ENCODE peak calls at places on chromosomes 11 and 22, in seven cellular contexts. One of them, this sample, is unnamed. For H3K4me1, the result is how much of the 10 kb centered on the place peaks cover.

GRCh38 chr11:114482114-114482513 is 42.8 kb downstream of the REXO2 start:
- DNase-seq in IMR-90: no peak
- DNase-seq in A549: no peak
- DNase-seq in upper lobe of left lung: no peak
- DNase-seq in suprapubic skin: no peak
- DNase-seq in spleen: no peak
- DNase-seq in GM12878: no peak
- DNase-seq in this sample: no peak

GRCh38 chr11:123062892-123063395 is 1.0 kb upstream of the HSPA8 start:
- DNase-seq in IMR-90: peak
- DNase-seq in A549: no peak
- DNase-seq in upper lobe of left lung: no peak
- DNase-seq in suprapubic skin: no peak
- DNase-seq in spleen: no peak
- DNase-seq in GM12878: no peak
- DNase-seq in this sample: no peak

GRCh38 chr11:431921-432320 is 9.9 kb downstream of the ANO9 start:
- DNase-seq in IMR-90: no peak
- DNase-seq in A549: no peak
- DNase-seq in upper lobe of left lung: no peak
- DNase-seq in suprapubic skin: no peak
- DNase-seq in spleen: no peak
- DNase-seq in GM12878: no peak
- DNase-seq in this sample: no peak

GRCh38 chr11:95453616-95454118 is 222.7 kb upstream of the SESN3 start:
- DNase-seq in IMR-90: no peak
- DNase-seq in A549: no peak
- DNase-seq in upper lobe of left lung: peak
- DNase-seq in suprapubic skin: peak
- DNase-seq in spleen: no peak
- DNase-seq in GM12878: no peak
- DNase-seq in this sample: peak

GRCh38 chr11:5522308-5522707 is 5.8 kb upstream of the UBQLNL start:
- DNase-seq in IMR-90: no peak
- DNase-seq in A549: no peak
- DNase-seq in upper lobe of left lung: no peak
- DNase-seq in suprapubic skin: no peak
- DNase-seq in spleen: no peak
- DNase-seq in GM12878: no peak
- DNase-seq in this sample: no peak

GRCh38 chr11:84384637-84385227 is 1098.6 kb upstream of the CCDC90B start:
- DNase-seq in IMR-90: peak
- DNase-seq in A549: peak
- DNase-seq in upper lobe of left lung: peak
- DNase-seq in suprapubic skin: no peak
- DNase-seq in spleen: no peak
- DNase-seq in GM12878: no peak
- DNase-seq in this sample: no peak

GRCh38 chr11:293293-293851 is 4.4 kb downstream of the PGGHG start:
- DNase-seq in IMR-90: no peak
- DNase-seq in A549: no peak
- DNase-seq in upper lobe of left lung: no peak
- DNase-seq in suprapubic skin: no peak
- DNase-seq in spleen: peak
- DNase-seq in GM12878: no peak
- DNase-seq in this sample: no peak

GRCh38 chr11:12213920-12214319 is 103.5 kb downstream of the MICAL2 start:
- DNase-seq in IMR-90: peak
- DNase-seq in A549: no peak
- DNase-seq in upper lobe of left lung: no peak
- DNase-seq in suprapubic skin: no peak
- DNase-seq in spleen: no peak
- DNase-seq in GM12878: no peak
- DNase-seq in this sample: no peak

GRCh38 chr11:84673753-84674152 is 953.4 kb downstream of the DLG2 start:
- DNase-seq in IMR-90: no peak
- DNase-seq in A549: no peak
- DNase-seq in upper lobe of left lung: no peak
- DNase-seq in suprapubic skin: no peak
- DNase-seq in spleen: no peak
- DNase-seq in GM12878: no peak
- DNase-seq in this sample: no peak

GRCh38 chr11:128766687-128767086 is 72.8 kb downstream of the FLI1 start:
- DNase-seq in IMR-90: no peak
- DNase-seq in A549: no peak
- DNase-seq in upper lobe of left lung: no peak
- DNase-seq in suprapubic skin: no peak
- DNase-seq in spleen: no peak
- DNase-seq in GM12878: no peak
- DNase-seq in this sample: no peak

GRCh38 chr11:126104420-126104819 is 41.8 kb upstream of the CDON start:
- DNase-seq in IMR-90: no peak
- DNase-seq in A549: no peak
- DNase-seq in upper lobe of left lung: no peak
- DNase-seq in suprapubic skin: no peak
- DNase-seq in spleen: peak
- DNase-seq in GM12878: no peak
- DNase-seq in this sample: no peak

GRCh38 chr11:20156280-20156875 is 3.9 kb downstream of the DBX1 start:
- DNase-seq in IMR-90: no peak
- DNase-seq in A549: no peak
- DNase-seq in upper lobe of left lung: no peak
- DNase-seq in suprapubic skin: no peak
- DNase-seq in spleen: peak
- DNase-seq in GM12878: no peak
- DNase-seq in this sample: no peak

GRCh38 chr22:29780781-29781676 is 13.9 kb downstream of the UQCR10 start:
- DNase-seq in IMR-90: peak
- DNase-seq in A549: no peak
- DNase-seq in upper lobe of left lung: no peak
- DNase-seq in suprapubic skin: no peak
- DNase-seq in spleen: no peak
- DNase-seq in GM12878: no peak
- DNase-seq in this sample: no peak

GRCh38 chr11:2180775-2181370 is 9.3 kb upstream of the TH start:
- DNase-seq in IMR-90: no peak
- DNase-seq in A549: no peak
- DNase-seq in upper lobe of left lung: no peak
- DNase-seq in suprapubic skin: no peak
- DNase-seq in spleen: no peak
- DNase-seq in GM12878: no peak
- DNase-seq in this sample: no peak

GRCh38 chr11:14537134-14537599 is 17.0 kb upstream of the PSMA1 start:
- DNase-seq in IMR-90: peak
- DNase-seq in A549: peak
- DNase-seq in upper lobe of left lung: no peak
- DNase-seq in suprapubic skin: no peak
- DNase-seq in spleen: no peak
- DNase-seq in GM12878: no peak
- DNase-seq in this sample: no peak

GRCh38 chr11:134411887-134412507 is at the start of gene B3GAT1:
- DNase-seq in IMR-90: no peak
- DNase-seq in A549: no peak
- DNase-seq in upper lobe of left lung: no peak
- DNase-seq in suprapubic skin: no peak
- DNase-seq in spleen: no peak
- DNase-seq in GM12878: no peak
- DNase-seq in this sample: no peak

GRCh38 chr22:48396091-48396784 is 1431.4 kb downstream of the BRD1 start:
- DNase-seq in IMR-90: no peak
- DNase-seq in A549: no peak
- DNase-seq in upper lobe of left lung: no peak
- DNase-seq in suprapubic skin: peak
- DNase-seq in spleen: no peak
- DNase-seq in GM12878: no peak
- DNase-seq in this sample: no peak

DNA sequence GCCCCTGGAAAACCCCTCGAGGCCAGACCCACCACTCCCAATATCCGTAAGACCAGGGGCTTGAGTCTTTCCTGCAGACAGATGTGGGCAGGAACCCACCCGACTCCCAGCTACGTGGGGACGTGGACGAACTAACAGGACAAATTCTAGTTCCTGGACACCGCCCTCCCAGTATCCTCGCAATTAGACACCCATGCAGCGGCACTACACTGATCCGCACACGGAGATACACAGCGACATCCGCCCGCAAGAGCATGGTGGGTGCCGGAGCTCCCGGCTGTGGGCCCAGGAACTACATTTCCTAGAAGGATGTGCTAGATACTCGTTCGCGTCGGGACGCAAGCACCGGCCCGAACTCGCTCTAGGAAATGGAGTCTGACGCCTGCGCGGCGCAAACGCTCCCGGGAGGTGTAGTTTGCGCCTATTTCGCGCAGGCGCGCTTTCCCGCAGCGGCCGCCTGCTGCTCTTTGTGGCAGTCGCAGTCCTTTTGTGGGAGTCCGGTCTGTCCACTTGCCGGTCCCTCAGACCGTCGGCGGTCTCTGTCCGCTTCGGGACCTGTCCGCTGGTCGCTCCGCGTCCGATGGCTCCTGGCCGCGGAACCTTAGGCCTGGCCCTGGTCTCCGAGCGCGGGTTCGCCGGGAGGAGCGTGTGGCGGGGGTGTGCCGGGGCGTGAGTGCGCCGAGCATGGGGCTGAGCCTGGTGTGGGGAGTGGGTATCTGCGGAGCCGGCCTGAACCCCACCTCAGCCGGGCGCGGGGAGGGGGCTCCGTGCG is at the start of gene ZNF74:
- DNase-seq in IMR-90: peak
- DNase-seq in A549: peak
- DNase-seq in upper lobe of left lung: peak
- DNase-seq in suprapubic skin: peak
- DNase-seq in spleen: peak
- DNase-seq in GM12878: peak
- DNase-seq in this sample: peak
- TF ChIP-seq POLR2A in IMR-90: peak
- TF ChIP-seq POLR2A in A549: peak
- TF ChIP-seq POLR2A in upper lobe of left lung: no peak
- TF ChIP-seq POLR2A in suprapubic skin: peak
- TF ChIP-seq POLR2A in spleen: no peak
- TF ChIP-seq POLR2A in GM12878: peak
- TF ChIP-seq POLR2A in this sample: no peak

GRCh38 chr11:16942917-16943316 is 71.3 kb downstream of the PLEKHA7 start:
- DNase-seq in IMR-90: no peak
- DNase-seq in A549: no peak
- DNase-seq in upper lobe of left lung: no peak
- DNase-seq in suprapubic skin: no peak
- DNase-seq in spleen: no peak
- DNase-seq in GM12878: no peak
- DNase-seq in this sample: no peak

GRCh38 chr11:16945671-16946469 is 68.3 kb downstream of the PLEKHA7 start:
- DNase-seq in IMR-90: peak
- DNase-seq in A549: peak
- DNase-seq in upper lobe of left lung: peak
- DNase-seq in suprapubic skin: no peak
- DNase-seq in spleen: peak
- DNase-seq in GM12878: peak
- DNase-seq in this sample: peak

GRCh38 chr11:16938061-16938460 is 76.2 kb downstream of the PLEKHA7 start:
- DNase-seq in IMR-90: no peak
- DNase-seq in A549: no peak
- DNase-seq in upper lobe of left lung: no peak
- DNase-seq in suprapubic skin: no peak
- DNase-seq in spleen: no peak
- DNase-seq in GM12878: no peak
- DNase-seq in this sample: no peak

GRCh38 chr11:16942342-16942741 is 71.9 kb downstream of the PLEKHA7 start:
- DNase-seq in IMR-90: no peak
- DNase-seq in A549: no peak
- DNase-seq in upper lobe of left lung: no peak
- DNase-seq in suprapubic skin: no peak
- DNase-seq in spleen: no peak
- DNase-seq in GM12878: no peak
- DNase-seq in this sample: no peak

DNA sequence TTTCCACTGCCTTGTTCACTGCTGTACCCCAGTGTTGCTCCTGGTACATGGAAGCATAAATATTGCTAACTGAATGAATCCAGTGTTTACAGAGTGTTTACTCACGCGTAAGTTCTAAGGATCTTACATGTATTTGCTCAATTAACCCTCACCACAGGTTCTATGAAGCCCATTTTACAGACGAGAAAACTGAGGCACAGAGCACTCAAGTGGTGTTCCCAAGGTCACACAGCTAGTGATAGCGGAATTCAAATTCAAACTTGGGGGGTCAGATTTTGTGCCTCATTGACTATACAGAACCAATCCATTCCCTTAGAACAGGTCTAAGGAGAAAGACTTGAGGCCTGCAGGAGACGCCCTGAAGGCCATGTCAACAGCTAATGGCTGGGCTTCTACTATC is 72.3 kb downstream of the PLEKHA7 start:
- DNase-seq in IMR-90: no peak
- DNase-seq in A549: no peak
- DNase-seq in upper lobe of left lung: no peak
- DNase-seq in suprapubic skin: no peak
- DNase-seq in spleen: no peak
- DNase-seq in GM12878: no peak
- DNase-seq in this sample: no peak
- H3K27ac ChIP-seq in IMR-90: no peak
- H3K27ac ChIP-seq in A549: no peak
- H3K27ac ChIP-seq in upper lobe of left lung: no peak
- H3K27ac ChIP-seq in suprapubic skin: no peak
- H3K27ac ChIP-seq in spleen: no peak
- H3K27ac ChIP-seq in GM12878: no peak
- H3K27ac ChIP-seq in this sample: no peak

DNA sequence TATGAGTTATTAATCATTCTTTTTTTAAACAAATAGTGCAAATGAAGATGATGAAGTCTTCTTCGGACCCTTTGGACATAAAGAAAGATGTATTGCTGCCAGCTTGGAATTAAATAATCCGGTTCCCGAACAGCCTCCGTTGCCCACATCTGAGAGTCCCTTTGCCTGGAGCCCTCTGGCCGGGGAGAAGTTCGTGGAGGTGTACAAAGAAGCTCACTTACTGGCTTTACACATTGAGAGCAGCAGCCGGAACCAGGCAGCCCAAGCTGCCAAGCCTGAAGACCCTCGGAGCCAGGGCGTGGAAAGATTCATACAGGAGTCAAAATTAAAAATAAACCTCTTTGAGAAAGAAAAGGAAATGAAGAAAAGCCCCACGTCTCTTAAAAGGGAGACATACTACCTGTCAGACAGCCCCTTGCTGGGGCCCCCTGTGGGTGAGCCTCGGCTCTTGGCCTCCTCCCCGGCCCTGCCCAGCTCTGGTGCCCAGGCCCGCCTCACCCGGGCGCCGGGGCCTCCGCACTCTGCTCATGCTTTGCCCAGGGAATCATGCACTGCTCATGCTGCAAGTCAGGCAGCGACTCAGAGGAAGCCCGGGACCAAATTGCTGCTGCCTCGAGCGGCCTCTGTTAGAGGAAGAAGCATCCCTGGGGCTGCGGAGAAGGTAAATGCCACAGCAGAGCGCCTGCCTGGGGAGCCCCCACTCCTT is 11.8 kb downstream of the GTSE1 start:
- DNase-seq in IMR-90: no peak
- DNase-seq in A549: no peak
- DNase-seq in upper lobe of left lung: no peak
- DNase-seq in suprapubic skin: no peak
- DNase-seq in spleen: peak
- DNase-seq in GM12878: no peak
- DNase-seq in this sample: no peak
- H3K4me1 ChIP-seq in IMR-90: under half
- H3K4me1 ChIP-seq in A549: under half
- H3K4me1 ChIP-seq in upper lobe of left lung: under half
- H3K4me1 ChIP-seq in suprapubic skin: under half
- H3K4me1 ChIP-seq in spleen: under half
- H3K4me1 ChIP-seq in GM12878: under half
- H3K4me1 ChIP-seq in this sample: under half

GRCh38 chr22:43151251-43152000 is at the start of gene TSPO:
- DNase-seq in IMR-90: peak
- DNase-seq in A549: peak
- DNase-seq in upper lobe of left lung: peak
- DNase-seq in suprapubic skin: peak
- DNase-seq in spleen: peak
- DNase-seq in GM12878: no peak
- DNase-seq in this sample: peak
- TF ChIP-seq POLR2A in IMR-90: no peak
- TF ChIP-seq POLR2A in A549: peak
- TF ChIP-seq POLR2A in upper lobe of left lung: no peak
- TF ChIP-seq POLR2A in suprapubic skin: no peak
- TF ChIP-seq POLR2A in spleen: no peak
- TF ChIP-seq POLR2A in GM12878: no peak
- TF ChIP-seq POLR2A in this sample: no peak